ENCODE peak calls at places on chromosomes 13 and 19, in six cellular contexts. N, C, J, I, W and L are unnamed samples.

GRCh38 chr19:765179-765738 is 14.3 kb downstream of the MISP start:
- DNase-seq in W (no peak), N (no peak), I (no peak), C (no peak), J (no peak), L (no peak)

GRCh38 chr13:74230984-74231443 is 96.8 kb upstream of the KLF12 start:
- DNase-seq in W (no peak), C (no peak), I (no peak), N (no peak), J (no peak), L (no peak)

GRCh38 chr13:39634956-39635355 is 20.5 kb upstream of the COG6 start:
- DNase-seq in N (no peak), J (no peak), W (no peak), I (no peak), C (no peak), L (no peak)

GRCh38 chr19:4889034-4889825 is 13.5 kb downstream of the ARRDC5 start:
- DNase-seq in W (no peak), J (no peak), N (no peak), C (no peak), I (no peak), L (no peak)

GRCh38 chr19:55251296-55252081 is 7.3 kb downstream of the PPP6R1 start:
- DNase-seq in C (peak), J (no peak), I (no peak), N (peak), W (peak), L (peak)

GRCh38 chr19:21023901-21024300 is 3.4 kb downstream of the ZNF430 start:
- DNase-seq in J (no peak), C (no peak), N (peak), I (no peak), W (no peak), L (no peak)

GRCh38 chr13:47933688-47934011 is 67.4 kb downstream of the SUCLA2 start:
- DNase-seq in W (no peak), J (no peak), N (peak), I (no peak), C (no peak), L (no peak)

GRCh38 chr19:11191934-11192333 is 5.4 kb downstream of the KANK2 start:
- DNase-seq in I (no peak), C (no peak), J (no peak), N (no peak), W (no peak), L (no peak)

GRCh38 chr13:45055198-45055901 is 65.0 kb upstream of the GTF2F2 start:
- DNase-seq in W (peak), J (no peak), I (no peak), N (peak), C (peak), L (no peak)

GRCh38 chr13:50576156-50576555 is 267.3 kb downstream of the DLEU7 start:
- DNase-seq in I (no peak), W (no peak), J (no peak), C (no peak), N (no peak), L (no peak)

GRCh38 chr19:35295792-35296462 is 4.0 kb downstream of the MAG start:
- DNase-seq in J (no peak), I (no peak), W (no peak), C (peak), N (no peak), L (peak)

GRCh38 chr13:100433475-100433874 is 155.1 kb downstream of the GGACT start:
- DNase-seq in I (no peak), W (no peak), N (no peak), C (no peak), J (no peak), L (no peak)

GRCh38 chr13:65453982-65454381 is 1776.2 kb downstream of the PCDH9 start:
- DNase-seq in W (no peak), J (no peak), C (no peak), N (no peak), I (no peak), L (no peak)

GRCh38 chr13:24183741-24184182 is 23.2 kb downstream of the SPATA13 start:
- DNase-seq in C (no peak), J (no peak), I (no peak), N (no peak), W (peak), L (no peak)

GRCh38 chr13:78137404-78138142 is 218.9 kb upstream of the EDNRB start:
- DNase-seq in J (no peak), W (peak), N (peak), I (no peak), C (no peak), L (no peak)